ENCODE peak calls at places on chromosomes 7 and 10, in eight cellular contexts. D, Z, Q, O, W, P, M and F are unnamed samples. For H3K27me3, the result is how much of the 10 kb centered on the place peaks cover.

GRCh38 chr7:22931011-22931410 is 82.9 kb downstream of the HYCC1 start:
- DNase-seq in D (no peak), Z (no peak), Q (no peak), O (no peak), W (no peak), P (no peak), M (no peak), F (no peak)

GRCh38 chr7:51102828-51103227 is 213.8 kb downstream of the COBL start:
- DNase-seq in D (no peak), Z (no peak), Q (no peak), O (no peak), W (no peak), P (no peak), M (no peak), F (no peak)

GRCh38 chr10:16009736-16010259 is 149.5 kb upstream of the MINDY3 start:
- DNase-seq in D (no peak), Z (no peak), Q (no peak), O (no peak), W (no peak), P (no peak), M (no peak), F (no peak)

GRCh38 chr10:3538850-3539531 is 246.0 kb downstream of the KLF6 start:
- DNase-seq in D (no peak), Z (peak), Q (peak), O (no peak), W (peak), P (peak), M (peak), F (no peak)

GRCh38 chr7:70730451-70731110 is 401.4 kb upstream of the GALNT17 start:
- DNase-seq in D (no peak), Z (peak), Q (no peak), O (no peak), W (peak), P (no peak), M (no peak), F (no peak)

GRCh38 chr10:52308251-52309031 is 5.6 kb upstream of the DKK1 start:
- DNase-seq in D (peak), Z (peak), Q (peak), O (peak), W (peak), P (no peak), M (peak), F (peak)

GRCh38 chr10:120423350-120424197 is 33.5 kb upstream of the PLPP4 start:
- DNase-seq in D (no peak), Z (peak), Q (peak), O (peak), W (peak), P (no peak), M (no peak), F (peak)

GRCh38 chr7:19442016-19442785 is 266.6 kb downstream of the POLR1F start:
- DNase-seq in D (no peak), Z (peak), Q (peak), O (peak), W (peak), P (no peak), M (no peak), F (no peak)

GRCh38 chr10:53325073-53325472 is 552.5 kb upstream of the MBL2 start:
- DNase-seq in D (no peak), Z (peak), Q (peak), O (no peak), W (peak), P (no peak), M (no peak), F (no peak)

GRCh38 chr7:158581440-158582088 is 6.1 kb downstream of the PTPRN2 start:
- DNase-seq in D (no peak), Z (no peak), Q (no peak), O (no peak), W (peak), P (no peak), M (peak), F (no peak)

GRCh38 chr10:77279207-77279606 is 358.4 kb downstream of the KCNMA1 start:
- DNase-seq in D (no peak), Z (peak), Q (peak), O (no peak), W (peak), P (no peak), M (no peak), F (no peak)

GRCh38 chr10:22803201-22803895 is 89.0 kb upstream of the PIP4K2A start:
- DNase-seq in D (no peak), Z (no peak), Q (peak), O (no peak), W (peak), P (no peak), M (no peak), F (no peak)

GRCh38 chr7:30162622-30163124 is 27.9 kb downstream of the MTURN start:
- DNase-seq in D (no peak), Z (peak), Q (peak), O (no peak), W (peak), P (no peak), M (no peak), F (no peak)

GRCh38 chr7:92843034-92843760 is 6.8 kb upstream of the CDK6 start:
- DNase-seq in D (no peak), Z (no peak), Q (peak), O (no peak), W (no peak), P (no peak), M (no peak), F (no peak)

GRCh38 chr10:71289421-71290130 is 29.5 kb upstream of the SLC29A3 start:
- DNase-seq in D (peak), Z (no peak), Q (no peak), O (no peak), W (no peak), P (no peak), M (no peak), F (no peak)

GRCh38 chr10:58992830-58993460 is 183.5 kb upstream of the PHYHIPL start:
- DNase-seq in D (no peak), Z (no peak), Q (no peak), O (no peak), W (no peak), P (no peak), M (no peak), F (no peak)

GRCh38 chr7:3439333-3440030 is 138.4 kb downstream of the SDK1 start:
- DNase-seq in D (no peak), Z (peak), Q (peak), O (no peak), W (peak), P (no peak), M (no peak), F (no peak)

GRCh38 chr7:15972767-15973362 is 286.4 kb upstream of the MEOX2 start:
- DNase-seq in D (no peak), Z (no peak), Q (peak), O (no peak), W (peak), P (no peak), M (no peak), F (no peak)

GRCh38 chr7:148699024-148699771 is 495 bp downstream of the CUL1 start:
- DNase-seq in D (peak), Z (peak), Q (peak), O (peak), W (no peak), P (no peak), M (peak), F (peak)

GRCh38 chr10:101139421-101139911 is 8.4 kb downstream of the TLX1 start:
- DNase-seq in D (no peak), Z (no peak), Q (no peak), O (peak), W (no peak), P (no peak), M (peak), F (no peak)

GRCh38 chr10:14971867-14972448 is 12.8 kb downstream of the MEIG1 start:
- DNase-seq in D (no peak), Z (no peak), Q (no peak), O (no peak), W (peak), P (no peak), M (no peak), F (peak)
- TF ChIP-seq CTCF in D (peak), Z (peak), Q (peak), O (peak), W (peak), P (no peak), M (peak), F (no peak)

GRCh38 chr10:124385627-124386185 is 33.0 kb downstream of the OAT start:
- DNase-seq in D (no peak), Z (no peak), Q (no peak), O (peak), W (no peak), P (no peak), M (peak), F (no peak)

GRCh38 chr10:124384591-124385190 is 34.0 kb downstream of the OAT start:
- DNase-seq in D (no peak), Z (no peak), Q (no peak), O (peak), W (no peak), P (no peak), M (peak), F (no peak)

GRCh38 chr10:124387078-124387874 is 31.4 kb downstream of the OAT start:
- DNase-seq in D (no peak), Z (no peak), Q (no peak), O (peak), W (no peak), P (no peak), M (peak), F (no peak)

GRCh38 chr10:124388476-124388822 is 30.3 kb downstream of the OAT start:
- DNase-seq in D (no peak), Z (no peak), Q (no peak), O (no peak), W (no peak), P (no peak), M (no peak), F (no peak)

DNA sequence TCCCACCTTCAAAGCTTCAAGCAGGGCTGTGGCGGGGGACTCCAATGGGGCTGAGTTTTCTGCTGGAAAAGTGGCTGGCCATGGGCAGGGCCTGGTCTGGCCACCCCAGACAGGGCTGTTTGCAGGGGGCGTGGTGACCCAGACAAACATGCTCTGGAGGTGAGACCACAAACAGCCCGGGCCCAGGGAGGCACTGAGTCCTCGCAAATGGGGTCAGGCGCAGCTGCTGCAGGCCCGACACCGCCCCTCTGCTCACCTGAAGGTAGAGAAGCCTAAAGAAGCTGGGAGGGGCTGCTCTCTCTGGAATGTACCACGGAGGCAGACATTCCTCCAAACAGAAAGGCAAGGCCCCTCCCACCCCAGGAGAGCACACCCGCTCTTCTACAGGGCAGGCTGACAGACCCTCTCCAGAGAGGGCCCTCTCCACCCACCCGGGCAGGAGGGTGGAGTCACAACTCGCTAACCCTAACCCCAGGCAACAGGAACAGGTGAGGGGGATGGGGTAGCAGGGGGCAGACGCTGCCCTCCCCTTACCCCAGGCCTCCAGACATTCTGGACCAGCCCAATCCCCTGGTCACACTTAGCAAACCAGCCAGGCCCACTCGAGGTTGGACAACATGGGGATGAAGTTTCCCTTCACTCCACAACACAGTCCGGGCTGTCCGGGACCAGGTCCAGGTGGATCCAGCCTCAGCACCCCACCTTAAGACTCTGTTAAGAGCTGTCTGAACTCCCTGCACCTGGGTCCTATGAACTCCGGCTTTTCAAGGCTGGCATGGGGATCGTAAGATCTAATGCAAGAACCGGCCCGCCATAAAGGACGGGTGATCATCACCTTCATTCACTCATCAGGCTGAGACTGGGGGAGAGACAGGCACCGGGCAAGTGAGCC is 32.3 kb downstream of the OAT start:
- DNase-seq in D (no peak), Z (no peak), Q (no peak), O (peak), W (no peak), P (no peak), M (peak), F (no peak)
- H3K27me3 ChIP-seq in D (under half), Z (under half), Q (under half), O (under half), W (under half), P (under half), M (under half), F (under half)

GRCh38 chr7:23966941-23967340 is 256.9 kb downstream of the STK31 start:
- DNase-seq in D (no peak), Z (peak), Q (no peak), O (no peak), W (no peak), P (no peak), M (no peak), F (no peak)
- H3K4me3 ChIP-seq in D (no peak), Z (no peak), Q (no peak), O (no peak), W (no peak), P (no peak), M (no peak), F (no peak)

GRCh38 chr10:88037623-88038022 is 174.2 kb downstream of the PTEN start:
- DNase-seq in D (no peak), Z (no peak), Q (no peak), O (no peak), W (no peak), P (no peak), M (no peak), F (no peak)

GRCh38 chr10:88042162-88043100 is 179.0 kb downstream of the PTEN start:
- DNase-seq in D (no peak), Z (peak), Q (peak), O (peak), W (peak), P (no peak), M (peak), F (no peak)

GRCh38 chr10:88041243-88042161 is 178.1 kb downstream of the PTEN start:
- DNase-seq in D (no peak), Z (no peak), Q (peak), O (no peak), W (peak), P (no peak), M (no peak), F (peak)

GRCh38 chr10:88039496-88040200 is 176.2 kb downstream of the PTEN start:
- DNase-seq in D (no peak), Z (peak), Q (peak), O (no peak), W (peak), P (no peak), M (no peak), F (no peak)

DNA sequence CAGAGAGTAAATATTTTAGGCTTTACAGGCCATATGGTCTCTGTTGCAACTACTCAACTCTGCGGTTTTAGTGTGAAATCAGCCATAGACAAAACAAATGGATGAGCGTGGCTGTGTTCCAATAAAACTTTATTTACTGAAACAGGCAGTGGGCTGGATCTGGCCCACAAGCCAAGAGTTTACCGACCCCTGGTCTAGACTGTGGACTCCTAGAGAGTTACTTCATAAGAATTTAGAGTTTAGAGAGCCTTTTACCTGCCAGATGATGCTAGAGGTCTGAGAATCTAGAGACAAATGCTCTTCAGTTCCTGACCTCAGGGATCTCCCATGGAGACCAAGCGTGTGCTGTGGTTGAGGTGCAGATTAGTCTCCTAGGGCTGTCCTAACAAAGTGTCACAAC is 174.8 kb downstream of the PTEN start:
- DNase-seq in D (no peak), Z (no peak), Q (peak), O (no peak), W (no peak), P (no peak), M (no peak), F (no peak)
- TF ChIP-seq CTCF in D (no peak), Z (no peak), Q (no peak), O (no peak), W (no peak), P (no peak), M (no peak), F (no peak)

DNA sequence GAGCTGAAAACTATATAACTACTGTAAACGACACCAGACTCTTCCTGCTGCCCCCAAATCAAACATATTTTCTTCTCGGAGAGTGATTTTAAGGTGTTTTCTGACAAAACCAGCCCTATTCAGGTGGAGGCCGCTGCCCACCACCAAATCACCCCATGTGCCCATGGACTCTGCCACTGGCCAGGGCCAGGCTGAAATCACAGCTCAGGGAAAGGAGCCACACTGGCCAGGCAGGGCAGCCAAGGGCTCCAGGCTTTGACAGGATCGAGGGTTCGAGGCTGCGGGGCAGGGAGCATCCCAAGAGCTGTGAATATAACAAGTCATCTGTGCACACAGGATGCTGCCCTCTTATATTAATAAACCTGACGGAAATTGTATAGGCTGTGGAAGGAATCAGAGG is 48.3 kb downstream of the OAT start:
- DNase-seq in D (no peak), Z (no peak), Q (no peak), O (no peak), W (no peak), P (no peak), M (no peak), F (no peak)
- H3K27me3 ChIP-seq in D (under half), Z (under half), Q (under half), O (under half), W (under half), P (under half), M (under half), F (under half)

DNA sequence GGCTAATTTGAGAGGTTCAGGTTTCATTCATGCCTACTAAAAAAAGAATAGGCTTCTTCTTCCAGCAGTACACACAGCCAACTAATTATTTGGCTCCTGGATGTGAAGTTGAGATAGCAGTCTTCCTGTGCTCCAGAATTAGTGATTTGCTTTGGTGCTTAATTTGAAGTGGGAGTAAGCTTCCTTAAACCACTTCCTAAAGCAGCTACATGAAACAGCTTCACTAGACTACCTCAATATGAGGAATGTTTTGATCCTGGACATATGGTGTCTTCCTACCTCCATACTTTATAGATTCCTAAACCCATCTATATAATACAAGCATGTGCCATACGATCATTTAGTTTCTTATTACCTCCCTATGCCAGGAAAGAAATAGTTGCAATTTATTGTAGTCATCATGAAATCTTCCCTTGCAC is 8.4 kb downstream of the VIM start:
- DNase-seq in D (no peak), Z (no peak), Q (no peak), O (no peak), W (no peak), P (no peak), M (no peak), F (no peak)
- H3K4me3 ChIP-seq in D (no peak), Z (no peak), Q (no peak), O (peak), W (no peak), P (no peak), M (no peak), F (no peak)